ENCODE peak calls at places on chromosomes 3 and 15, in four cellular contexts. T is SK-N-SH, N is HCT116, D is K562. W is an unnamed sample.

GRCh38 chr15:42401544-42402478 is 42.5 kb downstream of the CAPN3 start:
- DNase-seq in D (peak; percentile 62), N (peak; percentile 72), T (no peak), W (peak; percentile 23)

GRCh38 chr15:63466378-63467192 is 37.8 kb upstream of the USP3 start:
- DNase-seq in D (peak; percentile 77), N (peak; percentile 74), T (peak; percentile 72), W (peak; percentile 72)

GRCh38 chr15:48385431-48385830 is 54.2 kb downstream of the DUT start:
- DNase-seq in T (no peak), D (no peak), N (no peak), W (no peak)

GRCh38 chr3:134367869-134368750 is 6.1 kb downstream of the AMOTL2 start:
- DNase-seq in D (no peak), T (no peak), N (no peak), W (no peak)

GRCh38 chr3:194383276-194383940 is 13.9 kb upstream of the LRRC15 start:
- DNase-seq in T (no peak), D (no peak), N (no peak), W (no peak)

GRCh38 chr3:194137314-194138097 is 1.6 kb downstream of the HES1 start:
- DNase-seq in D (peak; percentile 60), T (peak; percentile 74), N (no peak), W (peak; percentile 45)

GRCh38 chr3:42631650-42632049 is 21.8 kb upstream of the ZBTB47 start:
- DNase-seq in T (no peak), D (no peak), N (no peak), W (no peak)

GRCh38 chr15:40493089-40493840 is 22.5 kb downstream of the CHST14 start:
- DNase-seq in N (no peak), D (no peak), T (no peak), W (peak; percentile 48)

GRCh38 chr15:75356006-75356405 is 9.2 kb downstream of the NEIL1 start:
- DNase-seq in T (no peak), D (no peak), N (no peak), W (no peak)

GRCh38 chr15:75357976-75358673 is 10.3 kb downstream of the MAN2C1 start:
- DNase-seq in N (no peak), D (no peak), T (no peak), W (no peak)

GRCh38 chr15:75355369-75355768 is 8.5 kb downstream of the NEIL1 start:
- DNase-seq in D (no peak), N (no peak), T (no peak), W (no peak)

GRCh38 chr15:75354454-75354853 is 7.6 kb downstream of the NEIL1 start:
- DNase-seq in T (no peak), N (no peak), D (no peak), W (no peak)

GRCh38 chr15:75356539-75356938 is 9.7 kb downstream of the NEIL1 start:
- DNase-seq in D (no peak), N (no peak), T (no peak), W (no peak)
- TF ChIP-seq POLR2AphosphoS5 in D (no peak), N (no peak), T (no peak), W (no peak)

GRCh38 chr3:78605178-78605577 is 1162.6 kb downstream of the ROBO1 start:
- DNase-seq in N (no peak), D (no peak), T (no peak), W (no peak)

GRCh38 chr3:78606756-78607155 is 1161.0 kb downstream of the ROBO1 start:
- DNase-seq in N (no peak), D (no peak), T (no peak), W (no peak)

GRCh38 chr3:78613366-78614008 is 1154.3 kb downstream of the ROBO1 start:
- DNase-seq in D (no peak), T (no peak), N (no peak), W (no peak)

DNA sequence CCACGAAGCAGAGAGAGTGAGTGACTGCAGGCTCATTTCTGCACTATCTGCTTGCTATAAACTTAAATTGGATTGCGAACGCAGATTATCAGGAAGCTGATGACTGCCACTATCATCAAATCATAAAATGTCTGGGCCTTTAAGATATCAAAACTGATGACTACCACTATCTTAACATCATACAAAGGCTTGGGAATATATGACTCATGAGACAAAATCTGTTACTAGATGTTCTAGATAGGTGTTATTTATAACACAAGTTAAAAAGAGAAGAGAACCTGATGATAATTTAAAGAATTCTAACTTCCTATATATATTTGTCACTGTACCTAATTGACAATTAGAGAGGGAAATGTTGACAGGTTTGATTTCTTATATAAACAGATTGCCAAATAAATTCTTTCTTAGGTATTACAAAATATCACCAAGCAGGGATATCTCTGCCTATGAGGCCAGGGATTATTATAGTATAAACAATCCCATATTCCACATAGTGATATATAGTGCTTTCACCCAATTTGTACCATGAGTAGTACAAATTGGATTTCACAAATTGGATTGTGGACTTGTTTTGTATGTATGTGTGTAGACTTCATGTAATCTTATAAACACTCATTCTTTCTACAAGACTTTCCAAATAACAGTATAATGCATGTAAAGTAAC is 1157.2 kb downstream of the ROBO1 start:
- DNase-seq in T (no peak), D (no peak), N (no peak), W (no peak)
- TF ChIP-seq REST in T (no peak), D (no peak), N (no peak), W (no peak)

GRCh38 chr15:30922469-30923311 is 19.0 kb downstream of the FAN1 start:
- DNase-seq in D (no peak), T (no peak), N (peak; percentile 6), W (no peak)

GRCh38 chr15:30921106-30921505 is 17.4 kb downstream of the FAN1 start:
- DNase-seq in D (no peak), N (no peak), T (no peak), W (no peak)

GRCh38 chr15:30919877-30920550 is 16.3 kb downstream of the FAN1 start:
- DNase-seq in T (no peak), D (no peak), N (no peak), W (no peak)

GRCh38 chr15:30923429-30923828 is 19.7 kb downstream of the FAN1 start:
- DNase-seq in N (no peak), D (no peak), T (no peak), W (no peak)

GRCh38 chr15:30921781-30922371 is 18.2 kb downstream of the FAN1 start:
- DNase-seq in T (peak; percentile 76), D (no peak), N (no peak), W (no peak)
- H3K4me3 ChIP-seq in T (no peak overlapping the region), D (no peak overlapping the region), N (no peak overlapping the region), W (no peak overlapping the region)

DNA sequence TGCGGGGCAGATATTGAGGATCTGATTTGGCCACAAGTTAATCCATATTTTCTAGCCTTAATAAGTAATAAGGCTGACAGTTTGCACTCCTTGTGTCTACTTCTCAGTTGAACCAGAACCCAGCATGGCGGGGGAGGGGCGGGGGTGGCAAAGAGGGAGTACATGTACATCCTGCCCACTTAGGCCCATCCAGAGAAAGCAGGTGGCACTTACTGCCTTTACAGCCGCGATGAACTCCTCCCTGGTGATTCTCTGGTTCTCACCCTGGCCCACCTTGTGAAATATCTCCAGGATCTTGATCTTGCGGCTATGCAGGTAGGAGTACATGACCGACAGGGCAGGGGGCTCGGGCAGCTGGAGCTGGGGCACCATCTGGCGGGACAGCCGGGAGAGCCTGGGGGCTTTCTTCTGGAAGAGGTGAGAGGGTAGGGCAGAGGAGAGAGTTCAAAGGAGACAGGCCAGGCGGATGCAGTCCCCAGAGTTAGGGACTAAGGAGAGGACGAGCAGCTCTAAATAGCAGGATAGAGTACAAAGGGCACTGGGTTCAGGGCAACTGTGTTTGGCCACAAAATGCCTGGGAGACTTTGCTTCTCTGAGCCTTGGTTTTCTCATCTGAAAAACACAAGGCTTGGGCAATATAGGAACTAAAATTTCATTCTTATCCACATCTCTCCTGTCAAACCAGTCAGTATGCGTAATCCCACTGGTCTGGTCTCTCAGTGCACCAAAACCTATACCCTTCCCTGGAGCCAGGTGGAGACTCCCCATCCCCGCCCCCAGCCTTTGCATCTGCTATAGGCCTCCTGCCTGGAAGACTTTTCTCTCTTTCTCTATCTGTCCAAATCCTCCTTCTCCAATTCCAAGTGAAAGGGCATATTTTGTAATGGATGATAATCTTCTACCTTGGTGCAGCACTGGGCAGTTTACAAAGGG is 10.1 kb downstream of the EFCAB12 start:
- DNase-seq in T (no peak), N (no peak), D (no peak), W (no peak)
- TF ChIP-seq POLR2AphosphoS5 in T (no peak), N (no peak), D (no peak), W (no peak)

GRCh38 chr3:50913279-50913678 is 238.6 kb downstream of the DOCK3 start:
- DNase-seq in T (no peak), N (no peak), D (no peak), W (no peak)

DNA sequence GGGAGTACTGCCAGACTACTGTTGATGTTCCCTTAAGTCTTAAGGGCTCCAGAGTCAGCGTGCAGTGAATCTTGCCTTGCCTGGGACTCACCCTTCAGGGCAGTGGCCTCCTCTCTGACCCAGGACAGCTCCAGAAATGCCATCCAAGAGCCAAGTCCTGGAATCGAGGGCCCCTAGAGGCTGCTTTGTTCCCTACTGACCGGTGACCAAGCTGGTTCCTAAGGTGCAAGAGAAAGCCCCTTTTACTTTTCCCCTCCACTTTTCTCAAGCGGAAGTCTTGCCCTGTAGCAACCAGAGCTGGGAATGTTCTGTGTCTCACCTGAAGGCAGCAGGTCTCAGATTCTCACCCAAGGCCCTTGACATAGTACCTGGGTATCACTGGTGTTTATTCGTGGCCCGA is 238.0 kb downstream of the DOCK3 start:
- DNase-seq in T (no peak), D (no peak), N (no peak), W (no peak)
- TF ChIP-seq REST in T (no peak), D (no peak), N (no peak), W (no peak)

DNA sequence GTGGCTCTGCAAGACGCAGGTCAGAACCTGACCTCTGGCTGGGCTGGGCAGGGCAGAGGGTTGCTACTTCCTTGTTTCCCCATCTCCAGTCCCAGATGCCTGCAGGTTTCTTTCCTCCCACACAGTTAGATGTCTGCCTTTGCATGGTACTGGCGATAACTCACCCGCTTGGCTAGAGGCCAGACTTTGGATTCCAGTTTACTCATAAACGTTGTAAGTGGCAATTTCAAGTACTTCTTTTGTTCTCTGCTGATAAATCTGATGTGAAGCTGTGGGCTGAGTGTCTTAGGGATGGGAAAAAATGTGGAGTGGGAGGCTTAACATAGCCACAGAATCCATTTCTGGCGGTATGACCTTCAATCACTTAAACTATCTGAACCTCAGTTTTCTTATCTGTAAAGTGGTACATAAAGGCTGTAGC is 194.2 kb downstream of the EBLN2 start:
- DNase-seq in T (peak; percentile 25), N (no peak), D (peak; percentile 72), W (no peak)
- H3K4me3 ChIP-seq in T (no peak overlapping the region), N (no peak overlapping the region), D (no peak overlapping the region), W (no peak overlapping the region)

DNA sequence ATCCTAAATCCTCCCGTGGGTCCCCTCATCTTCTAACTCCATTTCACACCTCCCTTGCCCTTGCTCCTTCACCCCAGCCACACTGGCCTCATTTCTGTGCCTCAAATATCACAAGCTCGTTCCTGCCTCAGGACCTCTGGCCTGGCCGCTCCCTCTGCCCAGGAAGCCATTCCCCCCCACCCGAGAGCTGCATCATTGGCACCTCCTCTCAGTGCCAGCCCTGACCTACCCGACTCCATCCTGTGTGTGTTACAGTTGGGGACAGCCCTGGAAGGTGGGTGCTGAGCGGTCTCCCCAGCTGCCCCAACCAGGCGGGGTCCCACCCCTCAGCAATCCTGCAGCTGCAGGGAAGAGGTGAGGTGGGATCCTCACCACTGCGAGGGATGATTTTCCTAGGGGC is 14.5 kb downstream of the PLXND1 start:
- DNase-seq in N (no peak), T (no peak), D (no peak), W (no peak)
- TF ChIP-seq POLR2AphosphoS5 in N (no peak), T (no peak), D (no peak), W (no peak)

GRCh38 chr3:107684431-107684925 is 161.7 kb downstream of the BBX start:
- DNase-seq in T (no peak), N (no peak), D (no peak), W (no peak)
- TF ChIP-seq REST in T (no peak), N (no peak), D (no peak), W (no peak)

GRCh38 chr3:71064288-71064975 is 519.1 kb downstream of the FOXP1 start:
- DNase-seq in D (peak; percentile 33), T (peak; percentile 89), N (no peak), W (no peak)
- H3K4me3 ChIP-seq in D (peak overlapping the region; percentile 43), T (peak overlapping the region; percentile 71), N (no peak overlapping the region), W (peak overlapping the region; percentile 43)